ENCODE peak calls at places on chromosomes 3 and 15, in seven cellular contexts. One of them, this sample, is unnamed.

GRCh38 chr3:23459915-23460546 is 256.9 kb downstream of the UBE2E2 start:
- DNase-seq in GM12865: no peak
- DNase-seq in neural crest cell: no peak
- DNase-seq in cardiac muscle cell: no peak
- DNase-seq in Calu3: no peak
- DNase-seq in AG09319: no peak
- DNase-seq in IMR-90: no peak
- DNase-seq in this sample: no peak

GRCh38 chr15:44029940-44030568 is 165.0 kb downstream of the FRMD5 start:
- DNase-seq in AG09319: no peak
- DNase-seq in cardiac muscle cell: peak; percentile 72
- DNase-seq in GM12865: no peak
- DNase-seq in Calu3: no peak
- DNase-seq in neural crest cell: no peak
- DNase-seq in IMR-90: peak; percentile 60
- DNase-seq in this sample: no peak

GRCh38 chr15:85031944-85032587 is 50.4 kb downstream of the PDE8A start:
- DNase-seq in IMR-90: no peak
- DNase-seq in neural crest cell: no peak
- DNase-seq in Calu3: no peak
- DNase-seq in GM12865: no peak
- DNase-seq in AG09319: no peak
- DNase-seq in cardiac muscle cell: no peak
- DNase-seq in this sample: no peak

GRCh38 chr3:101936419-101937331 is 87.4 kb downstream of the NFKBIZ start:
- DNase-seq in AG09319: peak; percentile 68
- DNase-seq in neural crest cell: no peak
- DNase-seq in cardiac muscle cell: peak; percentile 89
- DNase-seq in GM12865: peak; percentile 91
- DNase-seq in IMR-90: peak; percentile 94
- DNase-seq in Calu3: no peak
- DNase-seq in this sample: no peak

GRCh38 chr3:66472313-66473134 is 28.3 kb downstream of the LRIG1 start:
- DNase-seq in GM12865: peak; percentile 90
- DNase-seq in cardiac muscle cell: peak; percentile 53
- DNase-seq in Calu3: no peak
- DNase-seq in neural crest cell: no peak
- DNase-seq in IMR-90: peak; percentile 88
- DNase-seq in AG09319: no peak
- DNase-seq in this sample: no peak

GRCh38 chr3:109098245-109098644 is 19.7 kb downstream of the MORC1 start:
- DNase-seq in IMR-90: no peak
- DNase-seq in cardiac muscle cell: no peak
- DNase-seq in AG09319: no peak
- DNase-seq in Calu3: peak; percentile 60
- DNase-seq in GM12865: peak; percentile 26
- DNase-seq in neural crest cell: no peak
- DNase-seq in this sample: no peak

GRCh38 chr3:141261472-141262171 is 30.0 kb downstream of the PXYLP1 start:
- DNase-seq in IMR-90: no peak
- DNase-seq in cardiac muscle cell: no peak
- DNase-seq in GM12865: no peak
- DNase-seq in AG09319: no peak
- DNase-seq in neural crest cell: no peak
- DNase-seq in Calu3: no peak
- DNase-seq in this sample: no peak

GRCh38 chr3:157130138-157130880 is 29.6 kb downstream of the CCNL1 start:
- DNase-seq in IMR-90: peak; percentile 64
- DNase-seq in Calu3: peak; percentile 97
- DNase-seq in AG09319: no peak
- DNase-seq in GM12865: peak; percentile 48
- DNase-seq in cardiac muscle cell: peak; percentile 79
- DNase-seq in neural crest cell: peak; percentile 73
- DNase-seq in this sample: peak; percentile 80

GRCh38 chr3:172180473-172180872 is 141.1 kb downstream of the FNDC3B start:
- DNase-seq in GM12865: no peak
- DNase-seq in cardiac muscle cell: no peak
- DNase-seq in AG09319: no peak
- DNase-seq in neural crest cell: no peak
- DNase-seq in IMR-90: no peak
- DNase-seq in Calu3: no peak
- DNase-seq in this sample: no peak

GRCh38 chr15:74826372-74826819 is at the start of gene CPLX3:
- DNase-seq in AG09319: no peak
- DNase-seq in cardiac muscle cell: peak; percentile 21
- DNase-seq in GM12865: no peak
- DNase-seq in neural crest cell: peak; percentile 47
- DNase-seq in Calu3: peak; percentile 50
- DNase-seq in IMR-90: no peak
- DNase-seq in this sample: peak; percentile 46

GRCh38 chr3:158531334-158531733 is 39.7 kb upstream of the MLF1 start:
- DNase-seq in AG09319: no peak
- DNase-seq in GM12865: no peak
- DNase-seq in neural crest cell: no peak
- DNase-seq in Calu3: peak; percentile 20
- DNase-seq in IMR-90: no peak
- DNase-seq in cardiac muscle cell: no peak
- DNase-seq in this sample: no peak

GRCh38 chr3:17040322-17040721 is 155.6 kb downstream of the PLCL2 start:
- DNase-seq in IMR-90: no peak
- DNase-seq in neural crest cell: no peak
- DNase-seq in Calu3: no peak
- DNase-seq in cardiac muscle cell: no peak
- DNase-seq in GM12865: no peak
- DNase-seq in AG09319: no peak
- DNase-seq in this sample: no peak

GRCh38 chr3:17300441-17300840 is 415.7 kb downstream of the PLCL2 start:
- DNase-seq in AG09319: no peak
- DNase-seq in IMR-90: no peak
- DNase-seq in GM12865: no peak
- DNase-seq in cardiac muscle cell: no peak
- DNase-seq in neural crest cell: no peak
- DNase-seq in Calu3: no peak
- DNase-seq in this sample: no peak

GRCh38 chr15:32651229-32651837 is 9.8 kb downstream of the SCG5 start:
- DNase-seq in GM12865: peak; percentile 72
- DNase-seq in cardiac muscle cell: peak; percentile 79
- DNase-seq in neural crest cell: peak; percentile 48
- DNase-seq in Calu3: peak; percentile 11
- DNase-seq in IMR-90: peak; percentile 73
- DNase-seq in AG09319: peak; percentile 47
- DNase-seq in this sample: peak; percentile 8

GRCh38 chr3:17755836-17756235 is 13.4 kb upstream of the TBC1D5 start:
- DNase-seq in cardiac muscle cell: no peak
- DNase-seq in Calu3: no peak
- DNase-seq in neural crest cell: no peak
- DNase-seq in IMR-90: no peak
- DNase-seq in AG09319: no peak
- DNase-seq in GM12865: peak; percentile 25
- DNase-seq in this sample: no peak

GRCh38 chr3:76438971-76439370 is 600.9 kb upstream of the ROBO2 start:
- DNase-seq in Calu3: no peak
- DNase-seq in IMR-90: peak; percentile 77
- DNase-seq in neural crest cell: no peak
- DNase-seq in AG09319: no peak
- DNase-seq in GM12865: no peak
- DNase-seq in cardiac muscle cell: no peak
- DNase-seq in this sample: no peak

GRCh38 chr3:188944108-188944507 is 227.7 kb upstream of the TPRG1 start:
- DNase-seq in Calu3: no peak
- DNase-seq in AG09319: no peak
- DNase-seq in IMR-90: no peak
- DNase-seq in neural crest cell: no peak
- DNase-seq in GM12865: no peak
- DNase-seq in cardiac muscle cell: peak; percentile 53
- DNase-seq in this sample: no peak

GRCh38 chr15:41861736-41862356 is 23.2 kb downstream of the PLA2G4B start:
- DNase-seq in AG09319: no peak
- DNase-seq in cardiac muscle cell: no peak
- DNase-seq in Calu3: no peak
- DNase-seq in neural crest cell: no peak
- DNase-seq in IMR-90: no peak
- DNase-seq in GM12865: no peak
- DNase-seq in this sample: no peak

GRCh38 chr3:125011941-125012340 is 43.9 kb downstream of the HEG1 start:
- DNase-seq in cardiac muscle cell: no peak
- DNase-seq in neural crest cell: no peak
- DNase-seq in GM12865: no peak
- DNase-seq in AG09319: no peak
- DNase-seq in IMR-90: peak; percentile 40
- DNase-seq in Calu3: no peak
- DNase-seq in this sample: no peak

DNA sequence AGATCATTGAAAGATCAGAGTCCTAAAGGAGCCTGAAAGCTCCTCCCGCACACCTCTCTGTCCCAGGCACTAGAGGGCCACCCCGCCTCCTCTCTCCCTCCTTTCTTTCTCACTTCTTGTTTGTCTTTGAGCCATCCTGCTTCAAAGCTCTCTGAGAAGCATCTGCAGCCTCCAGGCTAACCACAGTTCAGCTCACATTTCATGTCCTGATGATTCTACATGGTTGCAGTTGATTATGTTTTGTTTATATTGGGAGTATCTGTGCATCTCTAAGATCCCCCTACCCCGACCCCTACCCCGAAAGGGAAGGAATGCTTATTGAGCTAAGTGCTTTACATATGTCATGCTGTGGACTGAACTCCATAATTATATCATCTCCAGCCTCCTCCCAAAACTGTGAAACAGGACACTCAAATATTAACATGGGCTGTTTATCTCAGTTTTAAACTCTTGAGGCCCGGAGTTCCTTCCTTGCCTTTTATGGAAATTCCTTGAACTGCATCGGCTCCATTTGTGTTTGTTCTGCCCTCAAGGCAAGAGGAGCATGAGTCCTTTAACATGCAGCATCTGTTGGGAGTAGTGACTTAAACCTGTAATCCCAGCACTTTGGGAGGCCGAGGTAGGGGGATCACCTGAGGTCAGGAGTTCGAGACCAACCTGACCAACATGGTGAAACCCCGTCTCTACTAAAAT is 30.9 kb downstream of the MGLL start:
- DNase-seq in IMR-90: peak; percentile 90
- DNase-seq in Calu3: peak; percentile 75
- DNase-seq in cardiac muscle cell: peak; percentile 51
- DNase-seq in AG09319: peak; percentile 70
- DNase-seq in neural crest cell: no peak
- DNase-seq in GM12865: peak; percentile 69
- DNase-seq in this sample: no peak
- TF ChIP-seq CTCF in IMR-90: peak; percentile 40
- TF ChIP-seq CTCF in Calu3: no peak
- TF ChIP-seq CTCF in cardiac muscle cell: peak; percentile 13
- TF ChIP-seq CTCF in AG09319: peak; percentile 33
- TF ChIP-seq CTCF in neural crest cell: peak; percentile 45
- TF ChIP-seq CTCF in GM12865: peak; percentile 48
- TF ChIP-seq CTCF in this sample: no peak

DNA sequence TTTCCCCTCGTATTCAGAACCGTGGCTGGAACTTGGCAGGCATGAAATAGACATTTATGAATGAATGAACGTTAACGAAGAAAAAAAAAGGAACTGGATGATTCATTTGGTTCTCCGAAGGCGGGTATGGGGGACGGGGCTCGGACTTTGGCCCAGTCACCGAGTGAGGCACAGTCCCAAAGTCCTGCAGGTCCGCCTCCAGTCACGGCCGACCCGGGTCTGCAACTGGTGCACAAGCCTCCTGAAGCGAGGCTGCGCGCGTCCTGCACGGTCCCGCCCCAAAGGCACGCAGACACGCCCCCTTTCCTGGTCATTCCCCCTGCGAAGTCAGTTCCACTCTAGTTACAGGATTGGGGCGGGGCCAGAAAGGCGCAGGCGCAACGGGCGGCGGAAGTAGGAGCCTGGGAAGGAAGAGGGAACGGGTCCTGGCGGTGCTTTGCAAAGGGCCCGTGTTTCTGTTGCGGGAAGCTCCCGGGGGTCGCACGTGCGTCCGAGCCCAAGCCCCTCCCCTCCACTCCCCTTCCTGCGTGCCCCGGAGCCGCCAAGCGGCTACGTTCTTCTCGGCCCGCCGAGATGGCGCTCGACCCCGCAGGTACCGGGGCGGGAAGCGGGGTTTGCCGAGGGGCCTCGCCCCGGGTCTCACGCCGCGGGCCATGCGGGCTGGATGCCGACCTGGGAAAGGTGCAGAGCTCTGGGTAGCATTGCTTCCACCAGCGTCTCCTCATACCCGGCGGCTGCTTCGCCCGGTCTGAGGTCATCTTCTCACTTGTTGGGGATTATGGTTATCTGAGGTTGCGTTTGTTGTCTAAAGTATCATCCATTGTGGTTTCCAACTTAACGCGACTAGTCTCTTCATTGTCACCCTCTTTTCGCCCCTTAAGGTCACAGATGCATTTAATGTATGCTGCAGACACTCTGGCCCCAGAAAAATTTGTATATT is at the start of gene CMC1:
- DNase-seq in IMR-90: peak; percentile 94
- DNase-seq in Calu3: peak; percentile 97
- DNase-seq in neural crest cell: peak; percentile 96
- DNase-seq in GM12865: peak; percentile 97
- DNase-seq in cardiac muscle cell: peak; percentile 98
- DNase-seq in AG09319: peak; percentile 90
- DNase-seq in this sample: peak; percentile 83
- TF ChIP-seq CTCF in IMR-90: no peak
- TF ChIP-seq CTCF in Calu3: no peak
- TF ChIP-seq CTCF in neural crest cell: no peak
- TF ChIP-seq CTCF in GM12865: no peak
- TF ChIP-seq CTCF in cardiac muscle cell: no peak
- TF ChIP-seq CTCF in AG09319: no peak
- TF ChIP-seq CTCF in this sample: no peak

DNA sequence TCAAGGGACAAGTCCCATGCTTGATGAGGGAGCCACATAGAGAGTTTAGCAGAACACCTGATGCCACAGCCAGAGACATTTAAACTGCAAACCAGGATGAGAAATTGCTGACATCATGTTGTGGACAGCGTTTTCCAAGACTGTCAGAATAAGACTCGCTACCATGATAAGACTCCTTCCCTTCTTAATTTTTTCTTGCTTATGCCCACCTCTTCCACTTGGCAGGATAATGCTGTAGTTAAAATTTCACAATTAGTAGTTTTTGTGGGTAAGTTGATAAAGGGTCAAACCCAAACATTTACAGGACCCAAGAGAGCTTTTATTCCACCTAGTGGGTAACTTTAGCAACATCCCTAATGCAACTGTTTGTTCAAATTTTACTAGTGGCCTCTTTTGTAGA is 3.0 kb upstream of the PIAS1 start:
- DNase-seq in AG09319: no peak
- DNase-seq in neural crest cell: no peak
- DNase-seq in IMR-90: no peak
- DNase-seq in GM12865: peak; percentile 15
- DNase-seq in cardiac muscle cell: no peak
- DNase-seq in Calu3: no peak
- DNase-seq in this sample: no peak
- TF ChIP-seq CTCF in AG09319: no peak
- TF ChIP-seq CTCF in neural crest cell: no peak
- TF ChIP-seq CTCF in IMR-90: no peak
- TF ChIP-seq CTCF in GM12865: no peak
- TF ChIP-seq CTCF in cardiac muscle cell: no peak
- TF ChIP-seq CTCF in Calu3: no peak
- TF ChIP-seq CTCF in this sample: no peak

DNA sequence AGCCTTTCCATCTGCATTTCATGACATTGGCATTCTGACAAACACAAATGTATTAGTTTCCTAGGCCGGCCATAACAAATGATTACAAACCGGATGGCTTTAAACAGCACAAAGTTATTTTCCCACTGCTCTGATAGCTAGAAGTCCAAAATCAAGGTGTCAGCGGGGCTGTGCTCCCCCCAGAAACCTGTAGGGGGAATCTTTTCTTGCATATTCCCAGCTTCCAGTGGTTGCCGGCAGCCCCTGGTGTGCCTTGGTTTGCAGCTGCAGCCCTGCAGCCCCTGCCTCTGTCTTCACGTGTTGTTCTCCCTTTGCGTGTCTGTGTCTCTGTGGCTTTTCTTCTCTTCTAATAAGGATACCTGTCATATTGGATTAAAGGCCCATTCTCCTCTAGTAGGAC is 79.0 kb upstream of the CDV3 start:
- DNase-seq in GM12865: no peak
- DNase-seq in AG09319: no peak
- DNase-seq in neural crest cell: peak; percentile 29
- DNase-seq in IMR-90: peak; percentile 20
- DNase-seq in Calu3: peak; percentile 68
- DNase-seq in cardiac muscle cell: peak; percentile 53
- DNase-seq in this sample: no peak
- TF ChIP-seq CTCF in GM12865: no peak
- TF ChIP-seq CTCF in AG09319: peak; percentile 25
- TF ChIP-seq CTCF in neural crest cell: peak; percentile 48
- TF ChIP-seq CTCF in IMR-90: peak; percentile 47
- TF ChIP-seq CTCF in Calu3: no peak
- TF ChIP-seq CTCF in cardiac muscle cell: peak; percentile 63
- TF ChIP-seq CTCF in this sample: no peak

This sample was measured in CD4-positive, alpha-beta T cell.